ENCODE peak calls at places on chromosome 9, in six cellular contexts. F is HepG2, Z is GM12891, I is K562, S is H1, L is GM12878. K is an unnamed sample.

GRCh38 chr9:13377286-13377925 is 97.9 kb upstream of the MPDZ start:
- DNase-seq in F (no peak), Z (no peak), I (no peak), S (no peak), L (no peak), K (no peak)

GRCh38 chr9:121947683-121948300 is 145.3 kb downstream of the TTLL11 start:
- DNase-seq in F (no peak), Z (no peak), I (no peak), S (no peak), L (no peak), K (no peak)

GRCh38 chr9:127726871-127727270 is 8.2 kb downstream of the TOR2A start:
- DNase-seq in F (no peak), Z (no peak), I (no peak), S (no peak), L (no peak), K (no peak)

GRCh38 chr9:20732118-20732517 is 48.1 kb downstream of the FOCAD start:
- DNase-seq in F (no peak), Z (no peak), I (no peak), S (no peak), L (no peak), K (no peak)

GRCh38 chr9:119951591-119951990 is 582.4 kb upstream of the BRINP1 start:
- DNase-seq in F (no peak), Z (no peak), I (no peak), S (no peak), L (no peak), K (no peak)

GRCh38 chr9:20940447-20941176 is 90.8 kb downstream of the HACD4 start:
- DNase-seq in F (no peak), Z (no peak), I (no peak), S (no peak), L (no peak), K (no peak)

GRCh38 chr9:942805-943580 is 33.5 kb upstream of the DMRT3 start:
- DNase-seq in F (no peak), Z (no peak), I (no peak), S (no peak), L (no peak), K (no peak)

GRCh38 chr9:37915911-37916470 is 12.1 kb upstream of the SLC25A51 start:
- DNase-seq in F (no peak), Z (no peak), I (no peak), S (no peak), L (no peak), K (no peak)

GRCh38 chr9:34707130-34707529 is 2.8 kb downstream of the CCL21 start:
- DNase-seq in F (no peak), Z (no peak), I (no peak), S (no peak), L (no peak), K (no peak)

GRCh38 chr9:114930063-114930812 is at the start of gene TNFSF8:
- DNase-seq in F (no peak), Z (no peak), I (no peak), S (no peak), L (no peak), K (no peak)

GRCh38 chr9:130342714-130343085 is 77.1 kb downstream of the HMCN2 start:
- DNase-seq in F (no peak), Z (no peak), I (no peak), S (no peak), L (no peak), K (no peak)

GRCh38 chr9:91978739-91979414 is 28.8 kb upstream of the ROR2 start:
- DNase-seq in F (no peak), Z (no peak), I (peak; percentile 22), S (no peak), L (no peak), K (no peak)

GRCh38 chr9:13127164-13127563 is 152.3 kb downstream of the MPDZ start:
- DNase-seq in F (no peak), Z (no peak), I (no peak), S (no peak), L (no peak), K (no peak)

GRCh38 chr9:135304886-135305285 is 174.7 kb upstream of the PPP1R26 start:
- DNase-seq in F (no peak), Z (no peak), I (no peak), S (no peak), L (no peak), K (no peak)

GRCh38 chr9:23557691-23558090 is 268.3 kb downstream of the ELAVL2 start:
- DNase-seq in F (no peak), Z (no peak), I (no peak), S (no peak), L (no peak), K (no peak)

GRCh38 chr9:81456431-81456970 is 232.8 kb downstream of the TLE1 start:
- DNase-seq in F (no peak), Z (no peak), I (no peak), S (no peak), L (no peak), K (no peak)

GRCh38 chr9:98453589-98454311 is 198.3 kb upstream of the TBC1D2 start:
- DNase-seq in F (no peak), Z (no peak), I (no peak), S (no peak), L (no peak), K (no peak)

GRCh38 chr9:34686231-34686630 is 4.8 kb downstream of the CCL19 start:
- DNase-seq in F (no peak), Z (no peak), I (no peak), S (no peak), L (no peak), K (no peak)

GRCh38 chr9:22214021-22214420 is 204.9 kb upstream of the CDKN2B start:
- DNase-seq in F (no peak), Z (no peak), I (no peak), S (no peak), L (no peak), K (no peak)

GRCh38 chr9:650362-650761 is 191.1 kb upstream of the DMRT1 start:
- DNase-seq in F (no peak), Z (no peak), I (no peak), S (no peak), L (no peak), K (no peak)

GRCh38 chr9:90616806-90617205 is 25.8 kb downstream of the DIRAS2 start:
- DNase-seq in F (no peak), Z (no peak), I (no peak), S (no peak), L (no peak), K (no peak)

GRCh38 chr9:137306546-137307254 is 4.6 kb upstream of the NRARP start:
- DNase-seq in F (no peak), Z (no peak), I (no peak), S (no peak), L (no peak), K (no peak)

GRCh38 chr9:87140605-87141109 is 193.4 kb upstream of the GAS1 start:
- DNase-seq in F (no peak), Z (no peak), I (no peak), S (no peak), L (no peak), K (no peak)

GRCh38 chr9:96667363-96667728 is 12.2 kb upstream of the PRXL2C start:
- DNase-seq in F (no peak), Z (no peak), I (no peak), S (no peak), L (no peak), K (no peak)

GRCh38 chr9:130845901-130846381 is 10.9 kb downstream of the ABL1 start:
- DNase-seq in F (no peak), Z (no peak), I (peak; percentile 99), S (no peak), L (no peak), K (no peak)

GRCh38 chr9:129436751-129437625 is 183.9 kb downstream of the C9orf50 start:
- DNase-seq in F (no peak), Z (no peak), I (peak; percentile 65), S (no peak), L (no peak), K (no peak)

GRCh38 chr9:93354451-93354850 is 97.0 kb upstream of the FAM120A start:
- DNase-seq in F (no peak), Z (no peak), I (no peak), S (no peak), L (no peak), K (no peak)

GRCh38 chr9:90249094-90249493 is 393.5 kb downstream of the DIRAS2 start:
- DNase-seq in F (no peak), Z (no peak), I (no peak), S (no peak), L (no peak), K (no peak)

GRCh38 chr9:137406085-137406773 is 16.7 kb downstream of the EXD3 start:
- DNase-seq in F (no peak), Z (no peak), I (no peak), S (no peak), L (no peak), K (no peak)

GRCh38 chr9:81465468-81466002 is 223.8 kb downstream of the TLE1 start:
- DNase-seq in F (no peak), Z (no peak), I (no peak), S (no peak), L (no peak), K (no peak)

DNA sequence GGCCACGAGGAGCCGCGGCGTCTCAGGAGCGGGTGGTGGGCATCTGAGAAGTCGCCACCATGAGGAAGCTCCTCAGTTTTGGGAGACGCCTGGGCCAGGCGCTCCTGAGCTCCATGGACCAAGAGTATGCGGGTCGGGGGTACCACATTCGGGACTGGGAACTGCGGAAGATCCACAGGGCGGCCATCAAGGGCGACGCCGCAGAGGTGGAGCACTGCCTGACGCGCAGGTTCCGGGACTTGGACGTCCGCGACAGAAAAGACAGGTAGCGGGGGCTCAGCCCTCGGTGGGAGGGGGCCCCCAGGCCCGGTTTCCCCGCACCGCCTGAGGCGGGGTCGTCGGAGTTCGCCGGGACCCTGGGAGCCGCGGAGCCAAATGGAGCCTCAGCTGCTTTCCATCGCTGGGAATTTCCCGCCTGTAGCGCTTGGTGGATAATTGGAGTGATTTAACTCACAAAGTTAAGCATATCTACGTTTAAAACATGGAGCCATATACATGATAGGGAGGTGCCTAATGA is 438 bp downstream of the ANKRD18B start:
- DNase-seq in F (no peak), Z (no peak), I (peak; percentile 2), S (no peak), L (no peak), K (no peak)
- TF ChIP-seq POLR2A in F (no peak), Z (no peak), I (no peak), S (no peak), L (no peak), K (no peak)

GRCh38 chr9:2817987-2818386 is 25.9 kb downstream of the PUM3 start:
- DNase-seq in F (no peak), Z (no peak), I (no peak), S (no peak), L (no peak), K (no peak)
- TF ChIP-seq TAF1 in F (no peak), Z (no peak), I (no peak), S (no peak), L (no peak), K (no peak)

DNA sequence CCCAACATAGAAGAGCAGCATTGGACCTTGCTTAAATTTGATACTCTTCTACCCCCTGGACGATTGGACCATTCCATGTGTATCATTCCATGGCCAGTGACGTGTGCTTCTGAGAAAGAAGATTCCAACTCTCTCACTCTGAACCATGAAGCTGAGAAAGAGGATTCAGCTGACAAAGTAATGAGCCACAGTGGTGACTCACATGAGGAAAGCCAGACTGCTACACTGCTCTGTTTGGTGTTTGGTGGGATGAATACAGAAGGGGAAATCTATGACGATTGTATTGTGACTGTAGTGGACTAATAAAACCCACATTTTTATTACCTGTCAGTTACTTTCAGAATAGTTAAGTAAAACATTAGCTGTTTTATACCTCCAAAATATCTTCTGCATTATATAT is 7.5 kb downstream of the HSPA5 start:
- DNase-seq in F (no peak), Z (no peak), I (no peak), S (no peak), L (no peak), K (no peak)
- TF ChIP-seq POLR2AphosphoS5 in F (no peak), Z (no peak), I (no peak), S (no peak), L (no peak), K (no peak)

GRCh38 chr9:69332067-69332685 is 7.2 kb downstream of the ENTREP1 start:
- DNase-seq in F (no peak), Z (no peak), I (no peak), S (no peak), L (no peak), K (no peak)
- TF ChIP-seq POLR2A in F (no peak), Z (no peak), I (no peak), S (no peak), L (no peak), K (no peak)